ENCODE peak calls at places on chromosome 16, in six cellular contexts. T, Y, L, X, Z and S are unnamed samples.

GRCh38 chr16:51389881-51390280 is 238.8 kb upstream of the SALL1 start:
- ATAC-seq in T (no peak), Y (no peak), L (no peak), X (no peak), Z (no peak), S (no peak)

GRCh38 chr16:47732806-47733150 is 271.6 kb downstream of the PHKB start:
- ATAC-seq in T (no peak), Y (no peak), L (no peak), X (peak; percentile 79), Z (no peak), S (peak; percentile 83)

GRCh38 chr16:64292953-64293352 is 828.9 kb downstream of the CDH11 start:
- ATAC-seq in T (no peak), Y (no peak), L (no peak), X (no peak), Z (no peak), S (no peak)

GRCh38 chr16:67547423-67548264 is 14.7 kb upstream of the CTCF start:
- ATAC-seq in T (peak; percentile 56), Y (no peak), L (peak; percentile 30), X (no peak), Z (peak; percentile 32), S (peak; percentile 55)

GRCh38 chr16:28882476-28883180 is 4.3 kb downstream of the ATP2A1 start:
- ATAC-seq in T (no peak), Y (no peak), L (no peak), X (no peak), Z (no peak), S (no peak)

GRCh38 chr16:2979669-2980226 is 498 bp downstream of the PKMYT1 start:
- ATAC-seq in T (no peak), Y (no peak), L (peak; percentile 31), X (peak; percentile 16), Z (no peak), S (peak; percentile 16)

GRCh38 chr16:47712276-47713224 is 251.4 kb downstream of the PHKB start:
- ATAC-seq in T (no peak), Y (peak; percentile 37), L (peak; percentile 26), X (peak; percentile 31), Z (no peak), S (peak; percentile 43)

GRCh38 chr16:47578573-47578972 is 117.4 kb downstream of the PHKB start:
- ATAC-seq in T (no peak), Y (no peak), L (no peak), X (no peak), Z (no peak), S (peak; percentile 55)

GRCh38 chr16:49932943-49933342 is 77.0 kb upstream of the ZNF423 start:
- ATAC-seq in T (no peak), Y (no peak), L (no peak), X (no peak), Z (no peak), S (no peak)

GRCh38 chr16:65200857-65201256 is 79.0 kb upstream of the CDH11 start:
- ATAC-seq in T (no peak), Y (no peak), L (no peak), X (no peak), Z (no peak), S (no peak)

GRCh38 chr16:71870818-71871217 is 13.2 kb downstream of the ZNF821 start:
- ATAC-seq in T (no peak), Y (no peak), L (peak; percentile 44), X (no peak), Z (no peak), S (peak; percentile 58)

GRCh38 chr16:391885-392335 is 5.1 kb upstream of the NME4 start:
- ATAC-seq in T (peak; percentile 75), Y (peak; percentile 95), L (peak; percentile 91), X (peak; percentile 97), Z (peak; percentile 54), S (peak; percentile 97)

GRCh38 chr16:8898660-8899318 is 16.6 kb downstream of the LITAFD start:
- ATAC-seq in T (no peak), Y (no peak), L (no peak), X (no peak), Z (no peak), S (no peak)

GRCh38 chr16:12344577-12345343 is 368.2 kb downstream of the SNX29 start:
- ATAC-seq in T (no peak), Y (no peak), L (no peak), X (no peak), Z (no peak), S (no peak)

GRCh38 chr16:89549007-89549700 is 11.3 kb upstream of the RPL13 start:
- ATAC-seq in T (no peak), Y (no peak), L (no peak), X (peak; percentile 82), Z (no peak), S (peak; percentile 84)

GRCh38 chr16:53839150-53839549 is 135.2 kb downstream of the FTO start:
- ATAC-seq in T (no peak), Y (no peak), L (no peak), X (no peak), Z (no peak), S (no peak)

GRCh38 chr16:10922328-10923145 is 19.7 kb downstream of the DEXI start:
- ATAC-seq in T (no peak), Y (peak; percentile 71), L (no peak), X (no peak), Z (peak; percentile 11), S (no peak)

GRCh38 chr16:759110-759910 is 1.2 kb upstream of the MSLN start:
- ATAC-seq in T (peak; percentile 30), Y (peak; percentile 85), L (no peak), X (no peak), Z (no peak), S (no peak)

GRCh38 chr16:31063843-31064611 is 10.0 kb downstream of the ZNF668 start:
- ATAC-seq in T (peak; percentile 23), Y (peak; percentile 24), L (no peak), X (peak; percentile 41), Z (no peak), S (peak; percentile 40)

GRCh38 chr16:6453742-6454141 is 878.9 kb upstream of the RBFOX1 start:
- ATAC-seq in T (peak; percentile 80), Y (no peak), L (no peak), X (no peak), Z (no peak), S (no peak)

GRCh38 chr16:4663756-4664465 is 29.5 kb upstream of the NUDT16L1 start:
- ATAC-seq in T (peak; percentile 4), Y (peak; percentile 64), L (no peak), X (no peak), Z (peak; percentile 23), S (no peak)

GRCh38 chr16:83701494-83701893 is 106.3 kb upstream of the HSBP1 start:
- ATAC-seq in T (no peak), Y (peak; percentile 70), L (peak; percentile 32), X (no peak), Z (no peak), S (no peak)

GRCh38 chr16:2088759-2089358 is 41.1 kb downstream of the TSC2 start:
- ATAC-seq in T (no peak), Y (no peak), L (no peak), X (no peak), Z (no peak), S (no peak)

GRCh38 chr16:56841233-56841632 is 23.8 kb upstream of the SLC12A3 start:
- ATAC-seq in T (no peak), Y (no peak), L (no peak), X (no peak), Z (no peak), S (no peak)

GRCh38 chr16:84088695-84089395 is 27.9 kb downstream of the MBTPS1 start:
- ATAC-seq in T (peak; percentile 70), Y (no peak), L (peak; percentile 91), X (peak; percentile 94), Z (no peak), S (peak; percentile 76)

GRCh38 chr16:86604436-86605220 is 26.3 kb downstream of the FOXL1 start:
- ATAC-seq in T (no peak), Y (peak; percentile 78), L (peak; percentile 74), X (peak; percentile 88), Z (no peak), S (peak; percentile 99)

GRCh38 chr16:24801761-24802302 is 43.9 kb upstream of the SLC5A11 start:
- ATAC-seq in T (no peak), Y (peak; percentile 90), L (no peak), X (no peak), Z (no peak), S (no peak)

GRCh38 chr16:1980026-1980769 is 1.1 kb downstream of the NOXO1 start:
- ATAC-seq in T (peak; percentile 6), Y (no peak), L (no peak), X (no peak), Z (no peak), S (no peak)

GRCh38 chr16:70611224-70611598 is 35.1 kb upstream of the IL34 start:
- ATAC-seq in T (no peak), Y (no peak), L (no peak), X (no peak), Z (no peak), S (no peak)